ENCODE peak calls at places on chromosomes 5 and 9, in seven cellular contexts. G is left ventricle myocardium inferior; S is CD4-positive, CD25-positive, alpha-beta regulatory T cell; V is mesendoderm; J is BJ; D is keratinocyte; E is foreskin fibroblast. K is an unnamed sample.

GRCh38 chr5:493251-493701 is 31.0 kb downstream of the SLC9A3 start:
- DNase-seq in G (no peak), S (no peak), V (no peak), J (no peak), D (no peak), E (peak; percentile 17), K (no peak)

GRCh38 chr9:88742483-88742882 is 207.5 kb downstream of the NXNL2 start:
- DNase-seq in G (no peak), S (no peak), V (no peak), J (peak; percentile 61), D (no peak), E (peak; percentile 89), K (no peak)

GRCh38 chr5:112165897-112166737 is 253.0 kb downstream of the EPB41L4A start:
- DNase-seq in G (no peak), S (no peak), V (peak; percentile 98), J (no peak), D (no peak), E (no peak), K (no peak)

GRCh38 chr5:81556809-81557208 is 162.9 kb upstream of the ACOT12 start:
- DNase-seq in G (no peak), S (no peak), V (no peak), J (no peak), D (no peak), E (no peak), K (no peak)

GRCh38 chr5:140240987-140241706 is 61.8 kb downstream of the PFDN1 start:
- DNase-seq in G (peak; percentile 92), S (no peak), V (peak; percentile 91), J (peak; percentile 61), D (no peak), E (peak; percentile 96), K (peak; percentile 80)

GRCh38 chr9:104775961-104776360 is 12.0 kb downstream of the NIPSNAP3B start:
- DNase-seq in G (no peak), S (no peak), V (no peak), J (no peak), D (no peak), E (no peak), K (no peak)

GRCh38 chr5:122170630-122171029 is 41.3 kb downstream of the ZNF474 start:
- DNase-seq in G (no peak), S (no peak), V (peak; percentile 84), J (no peak), D (no peak), E (peak; percentile 75), K (no peak)

GRCh38 chr5:80141147-80141671 is 106.1 kb downstream of the THBS4 start:
- DNase-seq in G (peak; percentile 89), S (no peak), V (peak; percentile 89), J (peak; percentile 78), D (no peak), E (peak; percentile 96), K (peak; percentile 79)

GRCh38 chr9:134410078-134410834 is 84.0 kb downstream of the RXRA start:
- DNase-seq in G (no peak), S (no peak), V (no peak), J (no peak), D (no peak), E (no peak), K (peak; percentile 92)

GRCh38 chr5:140049713-140050112 is 6.6 kb upstream of the NRG2 start:
- DNase-seq in G (no peak), S (no peak), V (no peak), J (no peak), D (no peak), E (no peak), K (no peak)

GRCh38 chr9:135359764-135360163 is 119.8 kb upstream of the PPP1R26 start:
- DNase-seq in G (no peak), S (no peak), V (no peak), J (no peak), D (no peak), E (no peak), K (no peak)

GRCh38 chr9:96176901-96177718 is 124.9 kb downstream of the HSD17B3 start:
- DNase-seq in G (no peak), S (no peak), V (peak; percentile 46), J (no peak), D (no peak), E (peak; percentile 48), K (no peak)

GRCh38 chr9:73152953-73153352 is 1.3 kb downstream of the ANXA1 start:
- DNase-seq in G (no peak), S (no peak), V (no peak), J (no peak), D (no peak), E (peak; percentile 52), K (no peak)

GRCh38 chr5:35811108-35811741 is 45.5 kb upstream of the IL7R start:
- DNase-seq in G (no peak), S (peak; percentile 74), V (no peak), J (peak; percentile 11), D (no peak), E (no peak), K (no peak)

GRCh38 chr9:36018755-36019720 is 17.7 kb upstream of the RECK start:
- DNase-seq in G (no peak), S (no peak), V (no peak), J (peak; percentile 40), D (no peak), E (peak; percentile 60), K (no peak)

GRCh38 chr5:96433066-96433447 is at the start of gene PCSK1:
- DNase-seq in G (no peak), S (no peak), V (peak; percentile 59), J (no peak), D (no peak), E (peak; percentile 18), K (no peak)

GRCh38 chr9:107213561-107214028 is 69.5 kb upstream of the RAD23B start:
- DNase-seq in G (no peak), S (no peak), V (peak; percentile 91), J (peak; percentile 87), D (peak; percentile 60), E (peak; percentile 89), K (no peak)

GRCh38 chr5:75138674-75139073 is 86.3 kb upstream of the GCNT4 start:
- DNase-seq in G (no peak), S (no peak), V (no peak), J (no peak), D (no peak), E (no peak), K (no peak)
- H3K4me3 ChIP-seq in G (no peak overlapping the region), S (no peak overlapping the region), V (no peak overlapping the region), J (no peak overlapping the region), D (no peak overlapping the region), E (no peak overlapping the region), K (no peak overlapping the region)

GRCh38 chr9:34380034-34380510 is 3.4 kb upstream of the MYORG start:
- DNase-seq in G (no peak), S (peak; percentile 1), V (no peak), J (no peak), D (no peak), E (peak; percentile 25), K (no peak)
- H3K4me3 ChIP-seq in G (peak overlapping the region; percentile 81), S (peak overlapping the region; percentile 57), V (peak overlapping the region; percentile 47), J (no peak overlapping the region), D (no peak overlapping the region), E (peak overlapping the region; percentile 45), K (peak overlapping the region; percentile 66)

GRCh38 chr5:136031713-136032112 is 2.9 kb downstream of the TGFBI start:
- DNase-seq in G (no peak), S (no peak), V (no peak), J (no peak), D (no peak), E (peak; percentile 43), K (peak; percentile 46)
- H3K4me3 ChIP-seq in G (peak overlapping the region; percentile 85), S (no peak overlapping the region), V (no peak overlapping the region), J (no peak overlapping the region), D (no peak overlapping the region), E (peak overlapping the region; percentile 69), K (no peak overlapping the region)

GRCh38 chr9:21331676-21332402 is 3.4 kb downstream of the KLHL9 start:
- DNase-seq in G (no peak), S (no peak), V (no peak), J (no peak), D (no peak), E (peak; percentile 53), K (no peak)
- H3K4me3 ChIP-seq in G (peak overlapping the region; percentile 82), S (peak overlapping the region; percentile 98), V (no peak overlapping the region), J (no peak overlapping the region), D (no peak overlapping the region), E (no peak overlapping the region), K (no peak overlapping the region)

GRCh38 chr5:149731617-149732400 is 1.7 kb downstream of the PPARGC1B start:
- DNase-seq in G (peak; percentile 91), S (peak; percentile 52), V (peak; percentile 93), J (peak; percentile 9), D (peak; percentile 65), E (peak; percentile 87), K (peak; percentile 94)

GRCh38 chr5:149730620-149731331 is 666 bp downstream of the PPARGC1B start:
- DNase-seq in G (peak; percentile 65), S (peak; percentile 34), V (peak; percentile 56), J (no peak), D (no peak), E (peak; percentile 46), K (peak; percentile 84)

GRCh38 chr5:149733129-149733900 is 3.2 kb downstream of the PPARGC1B start:
- DNase-seq in G (no peak), S (no peak), V (no peak), J (no peak), D (no peak), E (no peak), K (no peak)

GRCh38 chr5:149731332-149731616 is 1.2 kb downstream of the PPARGC1B start:
- DNase-seq in G (no peak), S (no peak), V (no peak), J (no peak), D (no peak), E (no peak), K (no peak)

DNA sequence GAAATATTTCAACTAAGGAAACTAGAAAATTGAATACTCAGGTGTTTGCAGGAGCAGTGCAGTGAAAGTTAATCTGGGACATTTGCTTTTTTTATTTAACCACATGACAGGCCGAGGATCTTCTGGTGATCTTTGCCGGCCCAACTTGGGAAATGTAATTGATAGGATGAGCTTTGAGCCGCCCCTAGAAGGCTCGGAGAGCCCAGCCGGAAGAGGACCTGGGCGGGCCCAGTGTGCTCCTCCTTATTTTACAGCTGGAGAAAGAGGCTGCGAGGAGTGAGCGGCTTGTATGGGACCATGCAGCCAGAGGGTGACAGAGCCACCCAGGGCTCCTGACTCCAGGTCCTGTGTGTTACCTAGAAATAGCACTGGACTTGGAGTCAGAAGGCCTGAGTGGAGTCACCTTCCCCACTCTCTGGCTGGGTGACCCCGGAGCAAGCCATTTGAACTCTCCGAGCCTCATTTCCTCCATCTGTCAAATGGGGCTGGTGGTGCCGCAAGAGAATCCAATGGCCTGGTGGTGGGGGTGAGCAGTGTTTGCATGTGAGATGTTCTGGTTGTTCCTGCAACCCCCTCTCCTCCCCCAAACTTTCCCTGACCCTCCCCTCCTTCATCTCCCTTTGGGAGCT is 2.5 kb downstream of the PPARGC1B start:
- DNase-seq in G (peak; percentile 58), S (no peak), V (peak; percentile 54), J (no peak), D (no peak), E (peak; percentile 22), K (peak; percentile 63)
- H3K4me3 ChIP-seq in G (peak overlapping the region; percentile 92), S (peak overlapping the region; percentile 63), V (no peak overlapping the region), J (no peak overlapping the region), D (peak overlapping the region; percentile 84), E (peak overlapping the region; percentile 72), K (peak overlapping the region; percentile 88)

K was measured in upper lobe of right lung.